ENCODE peak calls at places on chromosomes 1 and 21, in five cellular contexts. One of them, this sample, is unnamed. For H3K36me3, the result is how much of the 10 kb centered on the place peaks cover.

GRCh38 chr1:181730606-181731005 is 247.3 kb downstream of the CACNA1E start:
- DNase-seq in prostate gland: no peak
- DNase-seq in sigmoid colon: no peak
- DNase-seq in SK-N-SH: no peak
- DNase-seq in GM23338: no peak
- DNase-seq in this sample: no peak

GRCh38 chr1:98110674-98111073 is 189.8 kb upstream of the DPYD start:
- DNase-seq in SK-N-SH: no peak
- DNase-seq in sigmoid colon: no peak
- DNase-seq in prostate gland: no peak
- DNase-seq in GM23338: no peak
- DNase-seq in this sample: no peak

GRCh38 chr1:179091691-179092165 is 9.9 kb downstream of the TOR3A start:
- DNase-seq in SK-N-SH: no peak
- DNase-seq in GM23338: no peak
- DNase-seq in prostate gland: peak
- DNase-seq in sigmoid colon: peak
- DNase-seq in this sample: no peak

GRCh38 chr21:38902608-38903445 is 97.1 kb downstream of the ETS2 start:
- DNase-seq in GM23338: no peak
- DNase-seq in sigmoid colon: no peak
- DNase-seq in SK-N-SH: no peak
- DNase-seq in prostate gland: no peak
- DNase-seq in this sample: no peak

GRCh38 chr1:198890531-198890930 is 251.7 kb downstream of the PTPRC start:
- DNase-seq in prostate gland: no peak
- DNase-seq in SK-N-SH: no peak
- DNase-seq in sigmoid colon: no peak
- DNase-seq in GM23338: no peak
- DNase-seq in this sample: no peak

GRCh38 chr1:167708940-167709389 is 12.8 kb upstream of the MPZL1 start:
- DNase-seq in SK-N-SH: no peak
- DNase-seq in sigmoid colon: no peak
- DNase-seq in prostate gland: no peak
- DNase-seq in GM23338: no peak
- DNase-seq in this sample: no peak

GRCh38 chr1:239909894-239910293 is 181.8 kb upstream of the FMN2 start:
- DNase-seq in SK-N-SH: no peak
- DNase-seq in prostate gland: no peak
- DNase-seq in sigmoid colon: peak
- DNase-seq in GM23338: no peak
- DNase-seq in this sample: no peak

GRCh38 chr1:43954036-43954435 is 7.3 kb downstream of the IPO13 start:
- DNase-seq in prostate gland: no peak
- DNase-seq in SK-N-SH: no peak
- DNase-seq in GM23338: no peak
- DNase-seq in sigmoid colon: no peak
- DNase-seq in this sample: no peak

GRCh38 chr1:218717611-218718010 is 372.5 kb downstream of the TGFB2 start:
- DNase-seq in prostate gland: no peak
- DNase-seq in sigmoid colon: no peak
- DNase-seq in GM23338: no peak
- DNase-seq in SK-N-SH: no peak
- DNase-seq in this sample: peak

GRCh38 chr1:217948741-217949140 is 317.6 kb downstream of the SPATA17 start:
- DNase-seq in sigmoid colon: no peak
- DNase-seq in prostate gland: no peak
- DNase-seq in SK-N-SH: no peak
- DNase-seq in GM23338: no peak
- DNase-seq in this sample: no peak

GRCh38 chr1:9996624-9997582 is at the start of gene RBP7:
- DNase-seq in GM23338: peak
- DNase-seq in sigmoid colon: no peak
- DNase-seq in prostate gland: peak
- DNase-seq in SK-N-SH: peak
- DNase-seq in this sample: no peak

GRCh38 chr1:19582318-19582717 is 61.8 kb upstream of the NBL1 start:
- DNase-seq in prostate gland: peak
- DNase-seq in sigmoid colon: no peak
- DNase-seq in GM23338: peak
- DNase-seq in SK-N-SH: peak
- DNase-seq in this sample: peak

GRCh38 chr1:106233511-106233910 is 823.0 kb upstream of the PRMT6 start:
- DNase-seq in prostate gland: no peak
- DNase-seq in sigmoid colon: no peak
- DNase-seq in GM23338: no peak
- DNase-seq in SK-N-SH: no peak
- DNase-seq in this sample: no peak

GRCh38 chr1:107379826-107380225 is 239.0 kb downstream of the NTNG1 start:
- DNase-seq in GM23338: no peak
- DNase-seq in SK-N-SH: no peak
- DNase-seq in sigmoid colon: no peak
- DNase-seq in prostate gland: no peak
- DNase-seq in this sample: no peak

GRCh38 chr1:14115976-14116375 is 416.0 kb downstream of the PRDM2 start:
- DNase-seq in GM23338: no peak
- DNase-seq in prostate gland: no peak
- DNase-seq in sigmoid colon: no peak
- DNase-seq in SK-N-SH: no peak
- DNase-seq in this sample: no peak

GRCh38 chr1:75092141-75092540 is 42.0 kb upstream of the LHX8 start:
- DNase-seq in SK-N-SH: no peak
- DNase-seq in prostate gland: no peak
- DNase-seq in sigmoid colon: no peak
- DNase-seq in GM23338: peak
- DNase-seq in this sample: no peak

GRCh38 chr1:87588445-87588844 is 259.8 kb downstream of the LMO4 start:
- DNase-seq in SK-N-SH: no peak
- DNase-seq in prostate gland: no peak
- DNase-seq in sigmoid colon: no peak
- DNase-seq in GM23338: no peak
- DNase-seq in this sample: no peak

GRCh38 chr1:37930246-37931142 is 16.4 kb downstream of the INPP5B start:
- DNase-seq in prostate gland: peak
- DNase-seq in SK-N-SH: no peak
- DNase-seq in GM23338: no peak
- DNase-seq in sigmoid colon: peak
- DNase-seq in this sample: no peak

GRCh38 chr21:34092241-34092921 is 19.0 kb downstream of the MRPS6 start:
- DNase-seq in prostate gland: no peak
- DNase-seq in sigmoid colon: no peak
- DNase-seq in GM23338: peak
- DNase-seq in SK-N-SH: no peak
- DNase-seq in this sample: peak

GRCh38 chr1:22880174-22880601 is 92.5 kb downstream of the LACTBL1 start:
- DNase-seq in prostate gland: no peak
- DNase-seq in SK-N-SH: no peak
- DNase-seq in GM23338: no peak
- DNase-seq in sigmoid colon: no peak
- DNase-seq in this sample: peak

GRCh38 chr1:11320153-11320936 is 47.3 kb downstream of the UBIAD1 start:
- DNase-seq in GM23338: peak
- DNase-seq in SK-N-SH: peak
- DNase-seq in sigmoid colon: no peak
- DNase-seq in prostate gland: no peak
- DNase-seq in this sample: no peak

GRCh38 chr1:213683529-213683928 is 304.2 kb upstream of the PROX1 start:
- DNase-seq in SK-N-SH: no peak
- DNase-seq in GM23338: no peak
- DNase-seq in sigmoid colon: no peak
- DNase-seq in prostate gland: no peak
- DNase-seq in this sample: no peak

GRCh38 chr1:6956488-6957159 is 171.4 kb downstream of the CAMTA1 start:
- DNase-seq in SK-N-SH: no peak
- DNase-seq in sigmoid colon: no peak
- DNase-seq in prostate gland: no peak
- DNase-seq in GM23338: peak
- DNase-seq in this sample: no peak

GRCh38 chr21:45147473-45148315 is 73.3 kb downstream of the ADARB1 start:
- DNase-seq in sigmoid colon: peak
- DNase-seq in prostate gland: no peak
- DNase-seq in SK-N-SH: peak
- DNase-seq in GM23338: no peak
- DNase-seq in this sample: no peak

GRCh38 chr1:215081566-215082531 is 688 bp upstream of the KCNK2 start:
- DNase-seq in SK-N-SH: peak
- DNase-seq in prostate gland: no peak
- DNase-seq in GM23338: peak
- DNase-seq in sigmoid colon: no peak
- DNase-seq in this sample: no peak
- H3K4me3 ChIP-seq in SK-N-SH: peak
- H3K4me3 ChIP-seq in prostate gland: no peak
- H3K4me3 ChIP-seq in GM23338: peak
- H3K4me3 ChIP-seq in sigmoid colon: no peak
- H3K4me3 ChIP-seq in this sample: peak

GRCh38 chr1:51569284-51570062 is 47.4 kb upstream of the OSBPL9 start:
- DNase-seq in SK-N-SH: no peak
- DNase-seq in sigmoid colon: no peak
- DNase-seq in GM23338: peak
- DNase-seq in prostate gland: peak
- DNase-seq in this sample: peak
- TF ChIP-seq POLR2AphosphoS5 in SK-N-SH: peak
- TF ChIP-seq POLR2AphosphoS5 in sigmoid colon: no peak
- TF ChIP-seq POLR2AphosphoS5 in GM23338: no peak
- TF ChIP-seq POLR2AphosphoS5 in prostate gland: peak
- TF ChIP-seq POLR2AphosphoS5 in this sample: peak

DNA sequence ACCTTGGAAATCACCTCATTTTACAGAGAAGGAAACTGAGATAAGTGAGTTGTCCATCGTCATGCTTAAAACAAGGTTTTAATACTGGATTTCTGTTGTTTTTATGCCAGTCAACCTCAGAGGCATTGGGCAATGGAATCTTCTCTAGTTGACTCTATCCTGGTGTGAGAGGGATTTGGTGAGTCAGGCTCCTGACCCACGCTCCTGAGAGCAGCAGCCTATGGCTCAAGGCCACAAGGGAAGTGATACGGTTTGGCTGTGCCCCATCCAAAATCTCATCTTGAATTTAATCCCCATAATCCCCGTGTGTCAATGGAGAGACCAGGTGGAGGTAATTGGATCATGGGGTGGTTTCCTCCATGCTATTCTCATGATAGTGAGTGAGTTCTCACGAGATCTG is 90.1 kb downstream of the TLR5 start:
- DNase-seq in GM23338: no peak
- DNase-seq in prostate gland: no peak
- DNase-seq in sigmoid colon: no peak
- DNase-seq in SK-N-SH: no peak
- DNase-seq in this sample: no peak
- H3K36me3 ChIP-seq in GM23338: under half
- H3K36me3 ChIP-seq in prostate gland: under half
- H3K36me3 ChIP-seq in sigmoid colon: under half
- H3K36me3 ChIP-seq in SK-N-SH: under half
- H3K36me3 ChIP-seq in this sample: under half

DNA sequence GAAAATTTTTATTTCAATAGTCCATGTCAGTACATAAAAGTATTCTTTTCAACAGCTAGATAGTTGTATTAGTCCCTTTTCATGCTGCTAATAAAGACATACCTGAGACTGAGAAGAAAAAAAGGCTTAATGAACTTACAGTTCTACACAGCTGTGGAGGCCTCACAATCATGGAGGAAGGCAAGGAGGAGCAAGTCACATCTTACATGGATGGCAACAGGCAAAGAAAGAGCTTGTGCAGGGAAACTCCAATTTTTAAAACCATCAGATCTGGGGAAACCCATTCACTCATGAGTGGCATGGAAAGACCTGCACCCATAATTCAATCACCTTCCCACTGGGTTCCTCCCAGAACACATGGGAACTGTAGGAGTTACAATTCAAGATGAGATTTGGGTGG is 50.7 kb downstream of the PTGFR start:
- DNase-seq in SK-N-SH: no peak
- DNase-seq in GM23338: no peak
- DNase-seq in prostate gland: no peak
- DNase-seq in sigmoid colon: no peak
- DNase-seq in this sample: no peak
- H3K4me3 ChIP-seq in SK-N-SH: no peak
- H3K4me3 ChIP-seq in GM23338: no peak
- H3K4me3 ChIP-seq in prostate gland: no peak
- H3K4me3 ChIP-seq in sigmoid colon: no peak
- H3K4me3 ChIP-seq in this sample: no peak

DNA sequence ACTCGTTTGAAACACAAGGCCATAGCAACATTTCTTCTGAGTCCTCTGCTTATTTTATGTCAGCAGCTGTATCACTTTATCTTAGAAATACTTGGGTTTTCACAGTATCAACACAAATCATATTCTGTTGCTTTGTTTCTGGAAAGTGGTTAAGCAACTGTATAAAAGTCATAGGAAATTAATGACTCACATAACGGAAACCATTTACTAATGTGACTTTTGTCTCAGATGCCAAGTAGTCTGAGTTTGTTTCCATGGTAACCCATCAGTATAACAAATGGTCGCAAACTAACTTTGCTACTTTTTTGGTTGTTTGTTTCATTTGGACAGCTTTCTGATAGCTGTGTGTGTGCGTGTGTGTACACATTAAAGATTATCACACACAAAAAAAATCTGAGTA is 31.0 kb downstream of the EEIG2 start:
- DNase-seq in SK-N-SH: no peak
- DNase-seq in prostate gland: no peak
- DNase-seq in GM23338: peak
- DNase-seq in sigmoid colon: no peak
- DNase-seq in this sample: peak
- TF ChIP-seq POLR2AphosphoS5 in SK-N-SH: peak
- TF ChIP-seq POLR2AphosphoS5 in prostate gland: peak
- TF ChIP-seq POLR2AphosphoS5 in GM23338: no peak
- TF ChIP-seq POLR2AphosphoS5 in sigmoid colon: peak
- TF ChIP-seq POLR2AphosphoS5 in this sample: no peak

GRCh38 chr1:224271106-224271505 is 58.9 kb downstream of the NVL start:
- DNase-seq in prostate gland: no peak
- DNase-seq in sigmoid colon: no peak
- DNase-seq in SK-N-SH: no peak
- DNase-seq in GM23338: no peak
- DNase-seq in this sample: no peak
- H3K36me3 ChIP-seq in prostate gland: under half
- H3K36me3 ChIP-seq in sigmoid colon: half or more
- H3K36me3 ChIP-seq in SK-N-SH: under half
- H3K36me3 ChIP-seq in GM23338: under half
- H3K36me3 ChIP-seq in this sample: under half

DNA sequence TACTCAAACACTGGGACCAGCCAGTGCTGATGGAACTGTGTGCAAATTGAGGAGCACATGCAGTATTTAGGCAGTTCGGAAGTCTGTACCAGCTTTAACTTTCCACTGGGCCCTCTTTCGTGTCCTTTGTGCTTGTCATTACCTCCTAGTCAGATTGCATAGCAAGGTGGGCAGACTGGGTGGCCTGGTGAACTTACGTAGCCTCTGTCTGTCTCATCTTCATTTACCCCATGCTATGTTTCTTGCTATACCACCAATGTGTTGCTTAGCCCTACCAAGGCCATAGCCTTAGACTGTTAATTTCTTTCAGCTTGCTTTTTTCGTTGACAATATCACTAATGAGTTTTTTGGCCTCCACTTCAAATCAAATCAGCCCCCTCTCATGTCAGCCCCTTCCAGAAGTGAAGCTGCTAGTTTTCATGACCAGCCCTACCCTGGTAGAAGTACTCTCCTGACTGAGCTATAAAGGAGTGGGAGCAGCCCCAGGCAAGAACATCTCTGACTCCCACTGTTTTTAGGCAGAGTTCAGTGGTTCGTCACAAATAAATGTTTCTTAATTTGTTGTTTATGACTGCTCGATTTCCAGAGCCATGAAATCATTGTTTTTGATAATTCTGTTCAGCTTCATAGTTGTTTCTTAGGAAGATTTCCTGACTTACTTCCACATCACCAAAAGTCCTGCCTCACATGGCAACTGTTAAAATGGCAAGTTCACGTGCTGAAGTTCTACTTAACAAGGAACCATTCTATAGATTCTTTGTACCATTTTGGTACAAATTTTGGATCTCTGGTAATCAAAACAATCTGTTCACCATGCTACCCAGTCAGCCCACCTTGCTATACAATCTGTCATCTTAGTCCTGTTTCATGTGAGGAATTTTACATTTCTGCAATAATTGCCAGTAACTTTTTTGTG is 19.3 kb downstream of the PRKACB start:
- DNase-seq in GM23338: no peak
- DNase-seq in sigmoid colon: no peak
- DNase-seq in prostate gland: no peak
- DNase-seq in SK-N-SH: no peak
- DNase-seq in this sample: no peak
- H3K4me3 ChIP-seq in GM23338: no peak
- H3K4me3 ChIP-seq in sigmoid colon: no peak
- H3K4me3 ChIP-seq in prostate gland: no peak
- H3K4me3 ChIP-seq in SK-N-SH: peak
- H3K4me3 ChIP-seq in this sample: no peak

This sample was measured in endothelial cell of umbilical vein.